ENCODE peak calls at places on chromosome 12, in eight cellular contexts. K is GM12865; T is Kasumi-1; Q is activated gamma-delta T cell; J is WTC11; I is B cell; R is naive thymus-derived CD8-positive, alpha-beta T cell; N is left ventricle myocardium superior. G is an unnamed sample.

GRCh38 chr12:44889162-44889561 is 13.0 kb upstream of the NELL2 start:
- DNase-seq in K (no peak), T (no peak), Q (no peak), J (no peak), I (no peak), R (no peak), N (no peak), G (no peak)

GRCh38 chr12:120687570-120688289 is 781 bp downstream of the MLEC start:
- DNase-seq in K (peak), T (peak), Q (no peak), J (peak), I (peak), R (no peak), N (peak), G (no peak)

GRCh38 chr12:105454688-105455087 is 124.2 kb downstream of the C12orf75 start:
- DNase-seq in K (no peak), T (no peak), Q (no peak), J (no peak), I (no peak), R (no peak), N (no peak), G (no peak)

GRCh38 chr12:2854669-2855453 is 2.0 kb downstream of the TEX52 start:
- DNase-seq in K (no peak), T (no peak), Q (no peak), J (no peak), I (no peak), R (no peak), N (peak), G (no peak)

GRCh38 chr12:43148711-43149110 is 403.3 kb downstream of the ADAMTS20 start:
- DNase-seq in K (no peak), T (peak), Q (no peak), J (no peak), I (no peak), R (no peak), N (no peak), G (no peak)

GRCh38 chr12:131775904-131776889 is 52.0 kb upstream of the MMP17 start:
- DNase-seq in K (peak), T (no peak), Q (no peak), J (no peak), I (peak), R (no peak), N (no peak), G (no peak)

GRCh38 chr12:52952082-52952801 is 3.3 kb downstream of the KRT18 start:
- DNase-seq in K (no peak), T (no peak), Q (no peak), J (peak), I (no peak), R (no peak), N (peak), G (no peak)

GRCh38 chr12:108614041-108614440 is 16.2 kb upstream of the TMEM119 start:
- DNase-seq in K (no peak), T (no peak), Q (no peak), J (no peak), I (no peak), R (no peak), N (no peak), G (no peak)

GRCh38 chr12:112198120-112198733 is 72.9 kb downstream of the TRAFD1 start:
- DNase-seq in K (peak), T (peak), Q (no peak), J (peak), I (peak), R (peak), N (peak), G (no peak)

GRCh38 chr12:78645956-78646355 is 218.6 kb upstream of the SYT1 start:
- DNase-seq in K (no peak), T (no peak), Q (no peak), J (no peak), I (no peak), R (no peak), N (no peak), G (no peak)

GRCh38 chr12:101838628-101839323 is 8.0 kb upstream of the GNPTAB start:
- DNase-seq in K (peak), T (no peak), Q (no peak), J (no peak), I (peak), R (peak), N (no peak), G (no peak)

GRCh38 chr12:24778486-24779304 is 170.2 kb downstream of the BCAT1 start:
- DNase-seq in K (peak), T (peak), Q (no peak), J (no peak), I (peak), R (no peak), N (no peak), G (no peak)